ENCODE peak calls at places on chromosome 9, in four cellular contexts. U is GM23248, D is IMR-90, I is pancreas. A is an unnamed sample.

GRCh38 chr9:90839183-90839582 is 37.6 kb downstream of the SYK start:
- DNase-seq in U (no peak), I (no peak), D (no peak), A (no peak)

GRCh38 chr9:22129134-22129533 is 120.0 kb upstream of the CDKN2B start:
- DNase-seq in U (peak; percentile 35), I (no peak), D (no peak), A (no peak)

GRCh38 chr9:93300585-93301081 is 116.7 kb downstream of the WNK2 start:
- DNase-seq in U (no peak), D (no peak), I (no peak), A (peak; percentile 52)

GRCh38 chr9:114898741-114899140 is 31.6 kb downstream of the TNFSF8 start:
- DNase-seq in U (no peak), I (no peak), D (no peak), A (peak; percentile 93)

GRCh38 chr9:68738346-68738745 is 33.3 kb downstream of the PIP5K1B start:
- DNase-seq in U (no peak), D (no peak), I (no peak), A (no peak)

GRCh38 chr9:133285252-133285775 is 10.3 kb upstream of the ABO start:
- DNase-seq in I (no peak), D (no peak), U (no peak), A (no peak)

GRCh38 chr9:136787690-136788400 is 3.3 kb upstream of the TMEM141 start:
- DNase-seq in U (peak; percentile 72), I (peak; percentile 73), D (peak; percentile 42), A (peak; percentile 89)

GRCh38 chr9:121075251-121076036 is 689 bp downstream of the CNTRL start:
- DNase-seq in D (peak; percentile 8), I (no peak), U (peak; percentile 54), A (no peak)

GRCh38 chr9:135243201-135244190 is 156.0 kb downstream of the OLFM1 start:
- DNase-seq in I (peak; percentile 40), U (no peak), D (no peak), A (peak; percentile 45)

GRCh38 chr9:34653610-34654072 is 1.7 kb downstream of the IL11RA start:
- DNase-seq in I (no peak), U (peak; percentile 66), D (peak; percentile 20), A (no peak)

GRCh38 chr9:37251452-37251851 is 131.1 kb downstream of the ZCCHC7 start:
- DNase-seq in U (no peak), D (no peak), I (no peak), A (no peak)
- H3K4me1 ChIP-seq in U (no peaks in the 10 kb centered on the region), D (no peaks in the 10 kb centered on the region), I (no peaks in the 10 kb centered on the region), A (no peaks in the 10 kb centered on the region)

GRCh38 chr9:2164268-2164667 is 149.1 kb downstream of the SMARCA2 start:
- DNase-seq in D (no peak), U (no peak), I (no peak), A (no peak)

GRCh38 chr9:2159521-2160417 is 144.6 kb downstream of the SMARCA2 start:
- DNase-seq in I (no peak), U (peak; percentile 54), D (peak; percentile 23), A (no peak)

GRCh38 chr9:2158729-2159128 is 143.6 kb downstream of the SMARCA2 start:
- DNase-seq in D (no peak), U (peak; percentile 8), I (no peak), A (no peak)

GRCh38 chr9:2163231-2163885 is 148.2 kb downstream of the SMARCA2 start:
- DNase-seq in I (no peak), U (no peak), D (no peak), A (no peak)

DNA sequence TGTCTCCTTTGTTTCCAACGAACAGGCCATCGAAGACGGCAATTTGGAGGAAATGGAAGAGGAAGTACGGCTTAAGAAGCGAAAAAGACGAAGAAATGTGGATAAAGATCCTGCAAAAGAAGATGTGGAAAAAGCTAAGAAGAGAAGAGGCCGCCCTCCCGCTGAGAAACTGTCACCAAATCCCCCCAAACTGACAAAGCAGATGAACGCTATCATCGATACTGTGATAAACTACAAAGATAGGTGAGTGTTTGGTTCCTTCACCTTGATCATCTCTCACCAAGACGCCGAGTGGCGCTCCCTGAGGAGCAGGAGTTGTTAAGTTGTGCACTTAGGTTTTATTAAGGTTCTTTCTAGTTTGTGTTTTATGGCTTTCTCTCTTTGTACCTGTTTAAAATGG is 146.5 kb downstream of the SMARCA2 start:
- DNase-seq in U (no peak), I (no peak), D (no peak), A (no peak)
- H3K4me1 ChIP-seq in U (peaks cover 17% of the 10 kb centered on the region), I (peaks cover 5% of the 10 kb centered on the region), D (peaks cover 5% of the 10 kb centered on the region), A (peaks cover 46% of the 10 kb centered on the region)

GRCh38 chr9:33295571-33295970 is 5.3 kb downstream of the NFX1 start:
- DNase-seq in D (no peak), I (no peak), U (no peak), A (no peak)
- H3K4me1 ChIP-seq in D (peaks cover 5% of the 10 kb centered on the region), I (peaks cover 31% of the 10 kb centered on the region), U (peaks cover 25% of the 10 kb centered on the region), A (peaks cover 98% of the 10 kb centered on the region)

DNA sequence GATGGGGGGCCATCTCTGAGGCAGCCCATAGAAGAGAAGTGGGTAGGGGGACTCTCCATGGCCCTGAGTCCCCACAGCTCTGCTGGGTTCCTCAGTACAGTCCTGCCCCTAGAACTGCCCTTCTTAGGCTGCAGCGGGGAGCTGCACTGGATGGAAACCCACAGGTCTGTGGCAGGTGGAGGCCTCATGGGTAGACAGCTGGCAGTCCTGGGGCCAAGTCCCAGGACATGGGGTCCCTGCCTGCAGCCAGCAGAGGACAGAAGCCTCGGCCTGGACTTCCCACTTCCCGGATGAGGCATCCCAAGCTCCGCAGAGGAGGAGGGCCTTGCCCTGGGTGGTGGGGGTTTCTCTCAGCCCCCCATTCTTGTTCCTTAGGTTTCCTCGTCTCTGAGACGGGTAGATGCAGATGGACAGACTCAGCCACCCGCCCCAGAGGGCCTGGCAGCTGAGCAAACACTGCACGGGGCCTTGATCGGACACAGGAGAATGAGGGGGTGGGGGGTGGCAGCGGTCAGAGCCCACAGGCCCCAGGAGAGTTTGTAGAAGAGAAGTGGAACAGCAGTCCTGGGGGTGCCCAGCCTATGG is 153.8 kb downstream of the C9orf50 start:
- DNase-seq in I (peak; percentile 61), U (no peak), D (no peak), A (no peak)
- H3K4me1 ChIP-seq in I (peaks cover 10% of the 10 kb centered on the region), U (peaks cover 24% of the 10 kb centered on the region), D (peaks cover 12% of the 10 kb centered on the region), A (no peaks in the 10 kb centered on the region)

GRCh38 chr9:103399535-103399934 is 404.4 kb downstream of the CYLC2 start:
- DNase-seq in U (no peak), D (no peak), I (no peak), A (no peak)
- H3K4me1 ChIP-seq in U (no peaks in the 10 kb centered on the region), D (no peaks in the 10 kb centered on the region), I (no peaks in the 10 kb centered on the region), A (no peaks in the 10 kb centered on the region)

DNA sequence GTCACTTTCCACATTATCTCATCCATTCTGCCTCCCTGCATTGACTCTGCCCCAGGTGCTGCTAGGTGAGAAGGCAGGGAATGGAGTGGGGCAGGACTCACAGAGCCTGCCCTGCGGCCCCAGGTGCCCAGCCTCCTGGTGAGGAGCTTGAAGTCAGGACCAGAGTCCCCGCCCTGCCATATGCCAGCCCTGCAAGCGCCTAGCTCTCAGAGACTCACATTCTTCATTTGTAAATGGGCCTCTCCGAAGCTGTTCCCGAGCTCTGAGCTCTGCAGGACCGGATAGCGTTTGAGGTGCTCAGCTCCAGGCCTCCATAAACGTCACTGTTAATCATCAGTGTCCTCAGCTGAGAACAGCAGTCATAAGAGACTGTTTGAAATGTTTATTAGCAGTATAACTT is 75.1 kb upstream of the STXBP1 start:
- DNase-seq in D (peak; percentile 83), I (no peak), U (peak; percentile 85), A (no peak)
- H3K4me1 ChIP-seq in D (peaks cover 73% of the 10 kb centered on the region), I (peaks cover 46% of the 10 kb centered on the region), U (peaks cover 63% of the 10 kb centered on the region), A (peaks cover 48% of the 10 kb centered on the region)

DNA sequence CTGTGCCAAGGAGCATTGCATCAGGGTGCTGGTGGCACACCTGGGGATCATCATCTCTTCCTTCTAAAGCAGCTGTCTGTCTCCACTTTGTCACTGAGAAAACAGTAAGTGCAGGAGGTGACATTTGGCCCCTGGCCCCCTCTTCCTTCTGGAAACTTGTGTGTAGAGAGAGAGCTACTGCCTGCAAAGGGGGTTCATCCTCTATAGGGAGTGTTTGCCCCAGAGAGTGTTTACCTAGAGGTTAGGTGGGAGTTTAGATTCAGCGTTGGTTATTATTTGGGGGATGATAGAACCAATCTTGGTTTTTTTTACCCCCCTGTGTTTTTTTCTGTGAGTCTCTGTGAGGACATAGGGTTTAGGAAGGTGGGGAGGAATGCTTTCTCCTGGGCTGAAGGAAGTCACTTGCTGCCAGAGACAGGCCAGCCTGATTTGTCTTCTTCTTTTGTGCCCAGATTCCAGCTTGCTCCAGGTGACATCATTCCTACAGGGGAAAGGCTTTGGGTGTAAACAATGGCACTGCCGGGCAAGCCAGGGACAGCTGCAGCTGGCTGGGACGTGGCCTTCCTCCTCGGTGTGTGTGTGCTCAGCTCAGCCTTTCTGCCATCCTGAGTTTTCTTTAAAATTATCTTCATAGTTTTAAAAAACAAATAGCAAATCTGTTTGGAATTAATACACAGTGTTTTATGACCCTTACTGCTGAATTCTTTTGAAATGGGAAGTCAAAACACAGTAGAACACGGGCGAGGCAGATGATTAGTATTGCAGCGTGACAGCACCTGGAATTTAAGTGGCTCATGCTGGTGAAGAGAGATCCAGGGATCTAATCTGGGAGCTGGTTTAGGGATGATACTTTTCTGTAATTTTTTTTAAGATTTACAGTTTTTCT is 24.5 kb downstream of the PRRC2B start:
- DNase-seq in U (peak; percentile 51), I (peak; percentile 79), D (peak; percentile 41), A (no peak)
- H3K4me1 ChIP-seq in U (peaks cover 48% of the 10 kb centered on the region), I (peaks cover 39% of the 10 kb centered on the region), D (peaks cover 45% of the 10 kb centered on the region), A (peaks cover 70% of the 10 kb centered on the region)

GRCh38 chr9:124134526-124134925 is 123.0 kb downstream of the LHX2 start:
- DNase-seq in D (no peak), I (no peak), U (no peak), A (no peak)
- H3K4me1 ChIP-seq in D (peaks cover 11% of the 10 kb centered on the region), I (no peaks in the 10 kb centered on the region), U (peaks cover 12% of the 10 kb centered on the region), A (no peaks in the 10 kb centered on the region)

GRCh38 chr9:70258692-70259511 is at the start of gene SMC5:
- DNase-seq in I (peak; percentile 93), U (peak; percentile 95), D (peak; percentile 92), A (peak; percentile 97)
- H3K4me1 ChIP-seq in I (peaks cover 14% of the 10 kb centered on the region), U (peaks cover 68% of the 10 kb centered on the region), D (peaks cover 26% of the 10 kb centered on the region), A (peaks cover 40% of the 10 kb centered on the region)

A was measured in spleen.